ENCODE peak calls at places on chromosomes 1 and 21, in six cellular contexts. H is neural progenitor cell, W is cardiac muscle cell, N is pancreas, C is H1, A is prostate gland. T is an unnamed sample.

GRCh38 chr1:221740260-221740830 is 1.5 kb downstream of the DUSP10 start:
- DNase-seq in H (peak), W (no peak), N (no peak), C (no peak), A (no peak), T (no peak)

GRCh38 chr1:178055779-178056471 is 38.0 kb upstream of the RASAL2 start:
- DNase-seq in H (peak), W (peak), N (no peak), C (no peak), A (no peak), T (no peak)

GRCh38 chr1:171901245-171901644 is 59.9 kb downstream of the DNM3 start:
- DNase-seq in H (no peak), W (no peak), N (no peak), C (no peak), A (no peak), T (no peak)

GRCh38 chr1:30757196-30757949 is at the start of gene LAPTM5:
- DNase-seq in H (no peak), W (peak), N (no peak), C (no peak), A (no peak), T (no peak)

GRCh38 chr1:21013510-21013909 is 163.2 kb downstream of the EIF4G3 start:
- DNase-seq in H (no peak), W (no peak), N (no peak), C (no peak), A (no peak), T (no peak)

GRCh38 chr1:246798606-246799496 is 74.6 kb downstream of the SCCPDH start:
- DNase-seq in H (no peak), W (no peak), N (no peak), C (no peak), A (no peak), T (no peak)

GRCh38 chr21:28617300-28617699 is 375.4 kb downstream of the LTN1 start:
- DNase-seq in H (no peak), W (no peak), N (no peak), C (no peak), A (no peak), T (no peak)

GRCh38 chr1:109658533-109659051 is 2.7 kb downstream of the GSTM4 start:
- DNase-seq in H (no peak), W (no peak), N (no peak), C (no peak), A (no peak), T (no peak)

GRCh38 chr1:39154553-39155361 is 49.7 kb upstream of the MACF1 start:
- DNase-seq in H (no peak), W (peak), N (no peak), C (no peak), A (peak), T (peak)

GRCh38 chr1:237804516-237804915 is 86.2 kb downstream of the ZP4 start:
- DNase-seq in H (no peak), W (no peak), N (no peak), C (no peak), A (no peak), T (no peak)

GRCh38 chr1:71587961-71588360 is 507.1 kb upstream of the ZRANB2 start:
- DNase-seq in H (peak), W (peak), N (no peak), C (no peak), A (no peak), T (no peak)

GRCh38 chr1:112144738-112145426 is 155.4 kb upstream of the KCND3 start:
- DNase-seq in H (no peak), W (no peak), N (no peak), C (no peak), A (no peak), T (no peak)

GRCh38 chr1:44271646-44272045 is 58.4 kb downstream of the DMAP1 start:
- DNase-seq in H (no peak), W (no peak), N (no peak), C (no peak), A (no peak), T (no peak)

GRCh38 chr1:116284819-116285390 is 88.1 kb upstream of the ATP1A1 start:
- DNase-seq in H (no peak), W (no peak), N (no peak), C (no peak), A (no peak), T (no peak)

GRCh38 chr1:210293191-210293607 is 35.5 kb upstream of the HHAT start:
- DNase-seq in H (no peak), W (peak), N (no peak), C (no peak), A (no peak), T (peak)

GRCh38 chr1:67685558-67686271 is 714 bp downstream of the GADD45A start:
- DNase-seq in H (peak), W (peak), N (peak), C (no peak), A (peak), T (peak)

GRCh38 chr1:85581802-85582686 is 1.5 kb downstream of the CCN1 start:
- DNase-seq in H (peak), W (peak), N (no peak), C (no peak), A (peak), T (no peak)

GRCh38 chr1:245195398-245195797 is 40.6 kb downstream of the KIF26B start:
- DNase-seq in H (peak), W (no peak), N (no peak), C (no peak), A (no peak), T (no peak)

GRCh38 chr21:19853061-19853460 is 1145.1 kb upstream of the NCAM2 start:
- DNase-seq in H (no peak), W (no peak), N (no peak), C (no peak), A (no peak), T (no peak)

GRCh38 chr1:187092104-187092503 is 263.4 kb downstream of the PLA2G4A start:
- DNase-seq in H (no peak), W (no peak), N (no peak), C (no peak), A (no peak), T (no peak)

GRCh38 chr1:109617291-109617801 is 2.1 kb downstream of the GNAT2 start:
- DNase-seq in H (peak), W (peak), N (no peak), C (no peak), A (no peak), T (no peak)

GRCh38 chr1:3015744-3016143 is 5.5 kb upstream of the ACTRT2 start:
- DNase-seq in H (no peak), W (no peak), N (no peak), C (no peak), A (no peak), T (no peak)

GRCh38 chr1:4801192-4801924 is 146.9 kb downstream of the AJAP1 start:
- DNase-seq in H (no peak), W (peak), N (no peak), C (no peak), A (no peak), T (peak)

GRCh38 chr1:91099746-91100621 is 78.1 kb upstream of the ZNF644 start:
- DNase-seq in H (no peak), W (no peak), N (no peak), C (no peak), A (no peak), T (no peak)

GRCh38 chr1:21775542-21775899 is 7.4 kb downstream of the USP48 start:
- DNase-seq in H (no peak), W (no peak), N (no peak), C (no peak), A (no peak), T (no peak)

GRCh38 chr1:85569122-85569521 is 11.4 kb upstream of the CCN1 start:
- DNase-seq in H (no peak), W (peak), N (no peak), C (no peak), A (no peak), T (no peak)

GRCh38 chr21:43809853-43810504 is 20.6 kb downstream of the RRP1 start:
- DNase-seq in H (no peak), W (no peak), N (no peak), C (no peak), A (no peak), T (no peak)

GRCh38 chr1:154467768-154468102 is 34.3 kb upstream of the TDRD10 start:
- DNase-seq in H (no peak), W (no peak), N (no peak), C (no peak), A (no peak), T (no peak)

GRCh38 chr1:109803901-109804331 is 40.2 kb upstream of the EPS8L3 start:
- DNase-seq in H (no peak), W (peak), N (no peak), C (no peak), A (no peak), T (peak)

GRCh38 chr1:64155285-64155684 is 48.1 kb upstream of the UBE2U start:
- DNase-seq in H (no peak), W (no peak), N (no peak), C (no peak), A (no peak), T (no peak)

GRCh38 chr1:179860667-179861066 is 16.9 kb downstream of the TOR1AIP2 start:
- DNase-seq in H (no peak), W (no peak), N (no peak), C (no peak), A (no peak), T (no peak)

GRCh38 chr1:54857741-54858665 is 29.0 kb downstream of the DHCR24 start:
- DNase-seq in H (no peak), W (peak), N (peak), C (no peak), A (no peak), T (no peak)

GRCh38 chr1:43438576-43439120 is 15.1 kb downstream of the HYI start:
- DNase-seq in H (no peak), W (no peak), N (peak), C (no peak), A (no peak), T (peak)

GRCh38 chr1:21175670-21176581 is 771 bp downstream of the EIF4G3 start:
- DNase-seq in H (peak), W (peak), N (peak), C (no peak), A (peak), T (peak)

GRCh38 chr1:153058154-153058553 is 842 bp upstream of the SPRR2A start:
- DNase-seq in H (no peak), W (no peak), N (no peak), C (no peak), A (no peak), T (no peak)

GRCh38 chr1:157412308-157412707 is 140.0 kb downstream of the FCRL5 start:
- DNase-seq in H (no peak), W (no peak), N (no peak), C (no peak), A (no peak), T (no peak)

GRCh38 chr1:109667452-109668122 is at the start of gene GSTM2:
- DNase-seq in H (peak), W (peak), N (peak), C (peak), A (peak), T (peak)

GRCh38 chr1:39411526-39411925 is 79.9 kb upstream of the BMP8A start:
- DNase-seq in H (no peak), W (peak), N (no peak), C (no peak), A (no peak), T (no peak)

GRCh38 chr1:65717815-65718454 is 74.8 kb upstream of the PDE4B start:
- DNase-seq in H (no peak), W (peak), N (no peak), C (no peak), A (no peak), T (no peak)

GRCh38 chr1:234896477-234897364 is 231.9 kb downstream of the TOMM20 start:
- DNase-seq in H (no peak), W (no peak), N (no peak), C (no peak), A (no peak), T (no peak)
- H3K27ac ChIP-seq in H (no peak), W (no peak), N (no peak), C (no peak), A (no peak), T (no peak)

GRCh38 chr1:222828939-222829338 is 14.1 kb downstream of the DISP1 start:
- DNase-seq in H (no peak), W (no peak), N (no peak), C (no peak), A (no peak), T (no peak)
- TF ChIP-seq CTCF in H (no peak), W (no peak), N (no peak), C (no peak), A (no peak), T (no peak)

GRCh38 chr1:225813250-225813964 is 3.5 kb downstream of the EPHX1 start:
- DNase-seq in H (peak), W (peak), N (no peak), C (no peak), A (no peak), T (peak)
- H3K27ac ChIP-seq in H (no peak), W (no peak), N (peak), C (no peak), A (peak), T (peak)

DNA sequence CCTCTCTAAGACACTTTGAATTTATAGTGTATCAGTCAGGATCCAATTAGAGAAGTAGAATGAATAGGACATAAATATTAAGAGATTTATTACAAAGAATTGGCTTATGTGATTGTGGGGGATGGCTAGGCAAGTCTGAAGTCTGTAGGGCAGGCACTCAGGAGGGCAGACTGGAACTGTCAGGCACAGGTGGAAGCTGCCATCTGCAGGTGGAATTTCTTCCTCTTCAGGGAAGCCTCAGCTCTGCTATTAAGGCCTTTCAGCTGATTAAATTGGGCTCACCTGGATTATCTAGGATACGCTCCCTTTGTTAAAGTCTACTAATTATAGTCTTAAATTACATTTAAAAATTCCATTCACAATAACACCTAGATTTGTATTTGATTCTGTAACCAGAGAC is 92.0 kb upstream of the HAO2 start:
- DNase-seq in H (peak), W (no peak), N (no peak), C (no peak), A (peak), T (no peak)
- TF ChIP-seq CTCF in H (peak), W (no peak), N (no peak), C (peak), A (no peak), T (no peak)

DNA sequence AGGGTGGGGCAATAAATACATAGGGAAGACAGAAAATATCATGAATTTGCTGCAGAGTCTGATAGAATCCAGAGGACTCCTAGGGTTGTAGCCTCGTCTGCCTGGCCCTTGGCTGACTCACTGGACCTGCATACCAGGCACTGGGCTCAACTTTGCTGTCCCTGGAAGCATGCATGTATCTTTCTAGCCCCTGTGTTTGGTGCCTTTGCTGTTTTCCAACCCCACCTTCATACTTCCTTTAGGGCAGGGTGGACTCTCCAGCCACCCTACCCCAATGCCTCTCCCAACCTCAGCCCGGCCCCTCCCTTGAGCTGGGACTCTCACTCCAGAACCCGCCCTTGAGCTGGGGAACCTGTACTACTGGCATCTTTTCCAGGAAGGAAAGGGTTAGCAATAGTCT is 1.2 kb downstream of the RAB25 start:
- DNase-seq in H (no peak), W (no peak), N (no peak), C (no peak), A (no peak), T (no peak)
- H3K27ac ChIP-seq in H (no peak), W (no peak), N (no peak), C (no peak), A (no peak), T (no peak)

GRCh38 chr1:201891451-201892045 is 2.9 kb downstream of the SHISA4 start:
- DNase-seq in H (no peak), W (no peak), N (no peak), C (no peak), A (no peak), T (no peak)

GRCh38 chr1:201888282-201889033 is at the start of gene SHISA4:
- DNase-seq in H (peak), W (peak), N (peak), C (no peak), A (peak), T (peak)

GRCh38 chr1:201890806-201891450 is 2.2 kb downstream of the SHISA4 start:
- DNase-seq in H (no peak), W (no peak), N (no peak), C (no peak), A (no peak), T (no peak)

GRCh38 chr1:201889092-201889968 is 632 bp downstream of the SHISA4 start:
- DNase-seq in H (no peak), W (no peak), N (peak), C (no peak), A (no peak), T (no peak)

GRCh38 chr1:201890223-201890622 is 1.5 kb downstream of the SHISA4 start:
- DNase-seq in H (no peak), W (no peak), N (no peak), C (no peak), A (no peak), T (no peak)
- TF ChIP-seq CTCF in H (no peak), W (no peak), N (no peak), C (no peak), A (no peak), T (no peak)

DNA sequence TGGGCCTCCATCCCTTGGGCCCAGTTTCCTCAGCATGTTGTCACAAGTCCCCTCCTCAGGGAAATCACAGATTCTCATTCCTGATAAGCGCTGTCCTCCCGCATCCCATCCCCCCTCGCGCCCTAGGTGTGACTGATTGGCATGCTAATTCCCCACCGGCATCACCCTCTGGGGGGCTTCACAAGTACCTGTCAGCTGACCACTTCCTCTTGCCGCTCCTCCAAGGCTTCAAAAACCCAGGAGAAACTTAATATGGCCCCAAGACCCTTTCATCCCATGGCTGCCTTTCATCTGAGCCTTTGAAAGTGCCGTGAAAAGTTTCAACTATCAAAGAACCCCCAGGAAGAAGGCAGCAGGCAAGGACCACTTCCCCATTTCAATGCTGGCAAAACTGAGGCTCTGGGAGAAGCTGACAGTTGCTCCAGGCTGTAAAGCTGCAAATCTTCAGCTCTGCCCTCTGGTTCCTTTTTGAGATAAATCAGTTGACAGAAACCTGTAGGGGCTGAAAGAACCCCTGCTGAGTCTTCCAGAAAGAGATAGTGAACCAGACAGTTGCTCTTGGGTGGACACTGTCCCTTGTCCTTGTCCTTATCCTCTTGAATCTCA is 12.8 kb upstream of the MIXL1 start:
- DNase-seq in H (no peak), W (no peak), N (no peak), C (no peak), A (no peak), T (no peak)
- H3K27ac ChIP-seq in H (no peak), W (no peak), N (no peak), C (no peak), A (no peak), T (no peak)

GRCh38 chr1:24991242-24992037 is 61.4 kb upstream of the RUNX3 start:
- DNase-seq in H (no peak), W (no peak), N (no peak), C (no peak), A (no peak), T (no peak)
- TF ChIP-seq CTCF in H (peak), W (no peak), N (no peak), C (peak), A (no peak), T (no peak)

DNA sequence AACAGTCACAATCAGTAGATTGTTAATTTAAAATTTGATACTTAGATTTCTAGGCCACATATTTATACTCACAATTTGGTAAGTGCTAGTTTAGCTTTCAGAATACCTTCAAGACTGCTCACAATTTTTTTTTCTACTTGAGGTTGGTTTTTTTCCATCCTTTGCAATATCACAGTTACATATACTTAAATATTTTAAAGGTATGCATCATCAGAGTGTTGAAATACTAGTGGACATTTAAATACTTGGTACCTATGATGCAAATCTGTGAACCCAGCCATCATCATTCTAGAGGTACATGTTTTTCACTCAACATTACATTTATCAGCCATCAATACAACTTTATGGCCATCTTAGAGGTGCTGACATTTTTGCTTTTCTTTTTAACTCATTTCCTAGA is 6.2 kb upstream of the LRRC40 start:
- DNase-seq in H (no peak), W (no peak), N (no peak), C (no peak), A (no peak), T (no peak)
- H3K27ac ChIP-seq in H (no peak), W (no peak), N (no peak), C (no peak), A (no peak), T (no peak)

DNA sequence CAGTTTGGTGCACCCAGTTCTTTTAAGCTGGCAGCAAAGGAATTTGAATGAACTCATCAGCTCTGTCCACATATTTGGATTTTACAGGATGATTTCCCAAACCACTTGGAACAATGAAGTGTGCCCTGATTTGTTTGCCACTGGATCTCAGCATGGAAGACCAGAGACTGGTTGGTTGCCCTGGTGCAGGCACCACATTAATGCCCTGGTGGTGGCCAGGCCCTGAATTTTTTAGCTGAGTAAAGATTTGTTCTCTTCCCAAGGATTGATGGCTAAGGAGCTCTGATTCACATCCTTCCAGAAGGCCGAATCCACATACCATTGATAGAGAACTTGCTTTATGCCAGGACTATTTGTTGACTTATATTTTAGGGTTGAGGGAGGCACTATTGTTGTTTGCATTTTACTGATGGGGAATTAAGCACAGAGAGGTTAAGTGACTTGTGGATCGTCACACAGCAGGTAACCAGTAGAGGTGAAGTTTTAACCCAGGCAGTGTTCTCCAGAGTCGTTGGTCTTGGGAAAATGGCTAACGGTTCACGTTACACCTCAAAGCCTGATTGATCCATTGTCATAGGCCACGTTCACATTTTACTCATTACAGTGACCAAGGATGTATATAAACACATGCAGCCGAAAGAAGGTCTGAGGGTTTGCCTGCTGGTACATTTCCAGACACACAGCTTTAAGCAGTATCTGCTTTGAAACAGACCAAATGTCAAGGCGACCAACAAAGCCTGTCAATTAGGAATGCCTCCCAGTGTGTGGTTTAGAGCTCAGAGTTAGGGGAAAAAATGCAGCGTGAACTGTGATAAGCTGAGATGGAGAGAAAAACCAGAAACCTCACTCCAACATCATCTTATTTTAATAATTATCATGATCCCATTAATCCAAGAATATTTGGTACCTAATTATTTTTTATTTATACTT is 50.7 kb downstream of the KAZN start:
- DNase-seq in H (no peak), W (peak), N (no peak), C (no peak), A (no peak), T (no peak)
- TF ChIP-seq CTCF in H (no peak), W (no peak), N (no peak), C (no peak), A (no peak), T (no peak)

T was measured in coronary artery.